ENCODE peak calls at places on chromosomes 5 and 9, in four cellular contexts. W is H9, A is IMR-90, Q is H1. K is an unnamed sample.

GRCh38 chr9:37904647-37905505 is 949 bp upstream of the SLC25A51 start:
- DNase-seq in W (no peak), A (peak), Q (no peak), K (no peak)

GRCh38 chr5:151492729-151493128 is 45.3 kb downstream of the SLC36A1 start:
- DNase-seq in W (no peak), A (peak), Q (no peak), K (no peak)

GRCh38 chr5:151141535-151141934 is 16.0 kb downstream of the ANXA6 start:
- DNase-seq in W (peak), A (peak), Q (no peak), K (no peak)

GRCh38 chr9:4987996-4988421 is 2.9 kb downstream of the JAK2 start:
- DNase-seq in W (peak), A (peak), Q (no peak), K (peak)

GRCh38 chr9:114338187-114338586 is 8.5 kb downstream of the ORM2 start:
- DNase-seq in W (no peak), A (no peak), Q (no peak), K (no peak)

GRCh38 chr9:93686127-93686879 is 109.9 kb downstream of the PHF2 start:
- DNase-seq in W (peak), A (no peak), Q (no peak), K (no peak)

GRCh38 chr5:170579623-170580022 is 75.8 kb downstream of the KCNIP1 start:
- DNase-seq in W (no peak), A (no peak), Q (no peak), K (peak)

GRCh38 chr9:76396144-76396543 is 1.9 kb upstream of the RFK start:
- DNase-seq in W (no peak), A (no peak), Q (no peak), K (no peak)

GRCh38 chr5:157252741-157253465 is 13.0 kb upstream of the CYFIP2 start:
- DNase-seq in W (no peak), A (peak), Q (no peak), K (no peak)

GRCh38 chr5:172243302-172243701 is 40.3 kb downstream of the UBTD2 start:
- DNase-seq in W (no peak), A (no peak), Q (no peak), K (no peak)

GRCh38 chr5:38641003-38641402 is 84.6 kb upstream of the LIFR start:
- DNase-seq in W (no peak), A (no peak), Q (no peak), K (no peak)

GRCh38 chr9:93132287-93132927 is 1.6 kb downstream of the NINJ1 start:
- DNase-seq in W (no peak), A (no peak), Q (no peak), K (no peak)

GRCh38 chr5:58497956-58498942 is 7.0 kb downstream of the GAPT start:
- DNase-seq in W (peak), A (peak), Q (peak), K (peak)

GRCh38 chr9:115263731-115264130 is 145.8 kb upstream of the TNC start:
- DNase-seq in W (no peak), A (peak), Q (no peak), K (no peak)

GRCh38 chr5:114101153-114101552 is 260.7 kb upstream of the KCNN2 start:
- DNase-seq in W (no peak), A (peak), Q (no peak), K (no peak)

GRCh38 chr5:147893820-147894219 is 12.5 kb downstream of the C5orf46 start:
- DNase-seq in W (no peak), A (no peak), Q (no peak), K (no peak)

GRCh38 chr5:158124606-158125316 is 265.8 kb upstream of the CLINT1 start:
- DNase-seq in W (no peak), A (no peak), Q (no peak), K (no peak)

GRCh38 chr9:130541533-130541932 is 37.8 kb upstream of the FUBP3 start:
- DNase-seq in W (no peak), A (no peak), Q (no peak), K (no peak)

GRCh38 chr9:114366334-114367128 is 21.3 kb downstream of the AKNA start:
- DNase-seq in W (no peak), A (peak), Q (no peak), K (no peak)

GRCh38 chr5:14552017-14552416 is 29.6 kb upstream of the OTULINL start:
- DNase-seq in W (no peak), A (no peak), Q (no peak), K (no peak)

GRCh38 chr9:136712690-136713554 is 550 bp downstream of the DIPK1B start:
- DNase-seq in W (peak), A (no peak), Q (no peak), K (no peak)
- H2AFZ ChIP-seq in W (no peak), A (peak), Q (no peak), K (peak)

DNA sequence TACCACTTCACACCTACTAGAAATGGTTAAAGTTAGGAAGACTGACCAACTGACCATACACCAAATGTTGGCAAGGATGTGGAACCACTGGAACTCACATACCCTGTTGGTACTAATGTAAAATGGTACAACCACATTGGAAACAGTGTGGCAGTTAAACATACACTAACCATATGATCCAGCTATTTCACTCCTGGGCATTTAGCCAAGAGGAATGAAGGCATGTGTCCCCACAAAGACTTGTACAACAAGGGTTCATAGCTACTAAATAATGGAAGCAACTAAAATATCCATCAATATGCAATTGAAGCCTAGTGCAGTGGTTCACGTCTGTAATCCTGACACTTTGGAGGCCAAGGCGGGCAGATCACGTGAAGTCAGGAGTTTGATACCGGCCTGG is 21.2 kb downstream of the NAIF1 start:
- DNase-seq in W (no peak), A (no peak), Q (no peak), K (no peak)
- H2BK15ac ChIP-seq in W (no peak), A (no peak), Q (no peak), K (no peak)

DNA sequence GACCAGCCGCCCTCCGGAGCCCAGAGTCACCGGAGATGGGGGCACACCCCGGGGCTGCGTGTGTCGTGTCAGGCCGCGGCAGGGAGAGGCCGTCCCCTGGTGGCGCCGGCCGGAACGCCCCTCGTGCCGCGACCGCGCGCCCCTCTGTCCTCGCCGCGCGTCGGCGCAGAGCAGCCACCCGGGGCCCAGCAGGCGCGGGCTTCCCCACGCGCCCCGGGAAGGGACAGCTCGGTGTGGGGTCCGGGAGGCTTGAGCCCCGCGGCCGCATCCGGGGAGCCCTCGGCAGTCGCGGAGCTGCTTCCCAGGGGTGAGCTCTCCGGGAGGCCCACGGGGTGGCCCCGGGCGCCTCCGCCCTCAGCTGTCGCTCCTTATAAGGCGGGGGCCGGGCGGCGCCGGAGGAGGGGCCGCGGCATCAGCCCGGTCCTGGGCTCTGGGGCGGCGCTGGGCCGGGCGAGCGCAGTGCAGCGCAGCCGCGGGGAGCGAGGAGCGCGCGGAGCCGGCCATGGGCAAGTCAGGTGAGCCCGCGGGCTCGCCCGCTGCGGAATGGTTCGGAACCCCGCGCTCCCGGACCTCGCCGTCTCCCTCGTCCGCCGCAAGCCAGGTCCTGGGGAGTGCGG is at the start of gene GLIPR2:
- DNase-seq in W (peak), A (peak), Q (no peak), K (peak)
- H2AFZ ChIP-seq in W (no peak), A (peak), Q (peak), K (peak)

DNA sequence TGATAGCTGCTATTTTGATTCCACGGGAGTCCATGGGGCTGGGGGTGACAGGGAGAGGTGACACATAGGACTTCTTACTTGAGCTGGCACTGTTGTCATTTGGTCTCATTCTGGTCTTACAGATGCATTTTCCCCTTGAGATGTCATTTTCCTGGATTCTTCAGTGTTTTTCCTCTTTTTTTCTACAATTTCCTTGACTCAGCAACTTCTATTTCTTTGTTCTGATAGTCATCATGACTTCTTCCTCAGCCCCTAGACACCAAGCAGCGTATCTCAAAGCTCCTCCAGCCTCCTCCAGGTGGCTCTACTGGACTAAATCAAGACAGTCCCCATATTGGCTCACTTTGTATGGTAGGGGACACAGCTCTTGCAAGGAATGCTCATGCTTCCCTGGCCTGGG is 16.5 kb downstream of the LVRN start:
- DNase-seq in W (no peak), A (no peak), Q (no peak), K (no peak)
- H2BK15ac ChIP-seq in W (no peak), A (peak), Q (no peak), K (no peak)

GRCh38 chr5:35857004-35857345 is 284 bp downstream of the IL7R start:
- DNase-seq in W (no peak), A (no peak), Q (no peak), K (no peak)
- H2AFZ ChIP-seq in W (no peak), A (no peak), Q (no peak), K (no peak)

GRCh38 chr5:72540759-72541438 is 33.7 kb upstream of the ZNF366 start:
- DNase-seq in W (no peak), A (no peak), Q (no peak), K (no peak)
- H2BK15ac ChIP-seq in W (no peak), A (no peak), Q (no peak), K (no peak)

DNA sequence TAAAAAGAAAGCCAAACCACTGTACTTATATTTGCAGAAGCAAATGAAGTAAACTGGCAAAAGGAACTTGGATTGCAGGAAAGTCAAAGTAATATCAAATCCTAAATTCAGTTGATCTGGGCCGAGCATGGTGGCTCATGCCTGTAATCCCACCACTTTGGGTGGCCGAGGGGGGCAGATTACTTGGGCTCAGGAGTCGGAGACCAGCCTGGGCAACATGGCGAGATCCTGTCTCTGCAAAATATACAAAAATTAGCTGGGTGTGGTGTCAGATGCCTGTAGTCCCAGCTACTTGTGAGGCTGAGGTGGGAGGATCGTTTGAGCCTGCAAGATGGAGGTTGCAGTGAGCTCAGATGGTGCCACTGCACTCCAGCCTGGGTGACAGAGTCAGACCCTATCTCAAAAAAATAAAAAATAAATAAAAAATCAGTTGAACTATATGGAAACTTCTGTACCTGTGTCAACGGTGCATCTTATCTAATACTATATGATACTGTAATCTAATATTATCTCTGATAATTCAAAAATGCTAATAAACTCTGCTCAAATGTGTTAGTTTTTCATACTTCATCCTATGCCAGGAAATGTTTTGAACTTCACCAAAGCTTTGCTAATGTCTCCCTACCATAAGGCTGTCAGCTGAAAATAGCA is 10.1 kb downstream of the SELENOP start:
- DNase-seq in W (no peak), A (no peak), Q (no peak), K (no peak)
- H2AFZ ChIP-seq in W (no peak), A (no peak), Q (no peak), K (no peak)

GRCh38 chr9:120910643-120911042 is 16.0 kb downstream of the TRAF1 start:
- DNase-seq in W (no peak), A (no peak), Q (no peak), K (no peak)
- H2BK15ac ChIP-seq in W (no peak), A (no peak), Q (peak), K (no peak)

GRCh38 chr9:2307480-2307879 is 292.3 kb downstream of the SMARCA2 start:
- DNase-seq in W (no peak), A (peak), Q (no peak), K (no peak)
- H2AFZ ChIP-seq in W (no peak), A (no peak), Q (no peak), K (peak)